ENCODE peak calls at places on chromosomes 2 and 18, in seven cellular contexts. One of them, this sample, is unnamed.

GRCh38 chr2:42368817-42369550 is 8.0 kb upstream of the COX7A2L start:
- DNase-seq in sigmoid colon: no peak
- DNase-seq in activated gamma-delta T cell: no peak
- DNase-seq in type B pancreatic cell: no peak
- DNase-seq in NAMALWA: no peak
- DNase-seq in stimulated activated CD8-positive, alpha-beta memory T cell treated with anti-CD3 and anti-CD28 coated beads, Interleukin-7, amount 100 ng/mL, for 4 hours: no peak
- DNase-seq in ureter: no peak
- DNase-seq in this sample: no peak

GRCh38 chr2:64654063-64654811 is 524 bp upstream of the SERTAD2 start:
- DNase-seq in sigmoid colon: peak
- DNase-seq in activated gamma-delta T cell: peak
- DNase-seq in type B pancreatic cell: peak
- DNase-seq in NAMALWA: peak
- DNase-seq in stimulated activated CD8-positive, alpha-beta memory T cell treated with anti-CD3 and anti-CD28 coated beads, Interleukin-7, amount 100 ng/mL, for 4 hours: peak
- DNase-seq in ureter: peak
- DNase-seq in this sample: peak

GRCh38 chr2:3242747-3243369 is 134.8 kb downstream of the EIPR1 start:
- DNase-seq in sigmoid colon: no peak
- DNase-seq in activated gamma-delta T cell: no peak
- DNase-seq in type B pancreatic cell: no peak
- DNase-seq in NAMALWA: peak
- DNase-seq in stimulated activated CD8-positive, alpha-beta memory T cell treated with anti-CD3 and anti-CD28 coated beads, Interleukin-7, amount 100 ng/mL, for 4 hours: peak
- DNase-seq in ureter: no peak
- DNase-seq in this sample: no peak

GRCh38 chr18:79458131-79458838 is 62.6 kb downstream of the NFATC1 start:
- DNase-seq in sigmoid colon: peak
- DNase-seq in activated gamma-delta T cell: no peak
- DNase-seq in type B pancreatic cell: no peak
- DNase-seq in NAMALWA: no peak
- DNase-seq in stimulated activated CD8-positive, alpha-beta memory T cell treated with anti-CD3 and anti-CD28 coated beads, Interleukin-7, amount 100 ng/mL, for 4 hours: no peak
- DNase-seq in ureter: peak
- DNase-seq in this sample: no peak

GRCh38 chr18:1846640-1847039 is 724.7 kb downstream of the METTL4 start:
- DNase-seq in sigmoid colon: no peak
- DNase-seq in activated gamma-delta T cell: no peak
- DNase-seq in type B pancreatic cell: no peak
- DNase-seq in NAMALWA: no peak
- DNase-seq in stimulated activated CD8-positive, alpha-beta memory T cell treated with anti-CD3 and anti-CD28 coated beads, Interleukin-7, amount 100 ng/mL, for 4 hours: no peak
- DNase-seq in ureter: no peak
- DNase-seq in this sample: no peak

GRCh38 chr2:71544919-71545571 is 91.7 kb downstream of the DYSF start:
- DNase-seq in sigmoid colon: peak
- DNase-seq in activated gamma-delta T cell: no peak
- DNase-seq in type B pancreatic cell: no peak
- DNase-seq in NAMALWA: no peak
- DNase-seq in stimulated activated CD8-positive, alpha-beta memory T cell treated with anti-CD3 and anti-CD28 coated beads, Interleukin-7, amount 100 ng/mL, for 4 hours: no peak
- DNase-seq in ureter: no peak
- DNase-seq in this sample: no peak

GRCh38 chr18:13540783-13541182 is 185.6 kb downstream of the FAM210A start:
- DNase-seq in sigmoid colon: no peak
- DNase-seq in activated gamma-delta T cell: no peak
- DNase-seq in type B pancreatic cell: peak
- DNase-seq in NAMALWA: no peak
- DNase-seq in stimulated activated CD8-positive, alpha-beta memory T cell treated with anti-CD3 and anti-CD28 coated beads, Interleukin-7, amount 100 ng/mL, for 4 hours: peak
- DNase-seq in ureter: peak
- DNase-seq in this sample: peak

GRCh38 chr18:31723998-31724711 is 36.5 kb downstream of the SLC25A52 start:
- DNase-seq in sigmoid colon: peak
- DNase-seq in activated gamma-delta T cell: no peak
- DNase-seq in type B pancreatic cell: no peak
- DNase-seq in NAMALWA: no peak
- DNase-seq in stimulated activated CD8-positive, alpha-beta memory T cell treated with anti-CD3 and anti-CD28 coated beads, Interleukin-7, amount 100 ng/mL, for 4 hours: no peak
- DNase-seq in ureter: no peak
- DNase-seq in this sample: no peak

GRCh38 chr2:19312949-19313348 is 45.5 kb downstream of the OSR1 start:
- DNase-seq in sigmoid colon: no peak
- DNase-seq in activated gamma-delta T cell: no peak
- DNase-seq in type B pancreatic cell: no peak
- DNase-seq in NAMALWA: peak
- DNase-seq in stimulated activated CD8-positive, alpha-beta memory T cell treated with anti-CD3 and anti-CD28 coated beads, Interleukin-7, amount 100 ng/mL, for 4 hours: no peak
- DNase-seq in ureter: no peak
- DNase-seq in this sample: no peak

GRCh38 chr2:180442860-180443644 is 436.0 kb upstream of the CWC22 start:
- DNase-seq in sigmoid colon: no peak
- DNase-seq in activated gamma-delta T cell: no peak
- DNase-seq in type B pancreatic cell: no peak
- DNase-seq in NAMALWA: no peak
- DNase-seq in stimulated activated CD8-positive, alpha-beta memory T cell treated with anti-CD3 and anti-CD28 coated beads, Interleukin-7, amount 100 ng/mL, for 4 hours: no peak
- DNase-seq in ureter: no peak
- DNase-seq in this sample: no peak

GRCh38 chr2:64203131-64204005 is 59.1 kb upstream of the PELI1 start:
- DNase-seq in sigmoid colon: no peak
- DNase-seq in activated gamma-delta T cell: no peak
- DNase-seq in type B pancreatic cell: no peak
- DNase-seq in NAMALWA: no peak
- DNase-seq in stimulated activated CD8-positive, alpha-beta memory T cell treated with anti-CD3 and anti-CD28 coated beads, Interleukin-7, amount 100 ng/mL, for 4 hours: no peak
- DNase-seq in ureter: no peak
- DNase-seq in this sample: no peak

GRCh38 chr2:46669996-46670793 is 190.8 kb downstream of the TMEM247 start:
- DNase-seq in sigmoid colon: no peak
- DNase-seq in activated gamma-delta T cell: no peak
- DNase-seq in type B pancreatic cell: no peak
- DNase-seq in NAMALWA: no peak
- DNase-seq in stimulated activated CD8-positive, alpha-beta memory T cell treated with anti-CD3 and anti-CD28 coated beads, Interleukin-7, amount 100 ng/mL, for 4 hours: no peak
- DNase-seq in ureter: no peak
- DNase-seq in this sample: no peak

GRCh38 chr18:22604986-22605421 is 187.3 kb upstream of the CTAGE1 start:
- DNase-seq in sigmoid colon: no peak
- DNase-seq in activated gamma-delta T cell: no peak
- DNase-seq in type B pancreatic cell: no peak
- DNase-seq in NAMALWA: no peak
- DNase-seq in stimulated activated CD8-positive, alpha-beta memory T cell treated with anti-CD3 and anti-CD28 coated beads, Interleukin-7, amount 100 ng/mL, for 4 hours: no peak
- DNase-seq in ureter: peak
- DNase-seq in this sample: no peak

GRCh38 chr2:53242090-53242489 is 525.5 kb upstream of the CHAC2 start:
- DNase-seq in sigmoid colon: no peak
- DNase-seq in activated gamma-delta T cell: no peak
- DNase-seq in type B pancreatic cell: no peak
- DNase-seq in NAMALWA: no peak
- DNase-seq in stimulated activated CD8-positive, alpha-beta memory T cell treated with anti-CD3 and anti-CD28 coated beads, Interleukin-7, amount 100 ng/mL, for 4 hours: no peak
- DNase-seq in ureter: no peak
- DNase-seq in this sample: no peak

GRCh38 chr2:154470386-154470785 is 228.1 kb upstream of the KCNJ3 start:
- DNase-seq in sigmoid colon: no peak
- DNase-seq in activated gamma-delta T cell: no peak
- DNase-seq in type B pancreatic cell: no peak
- DNase-seq in NAMALWA: no peak
- DNase-seq in stimulated activated CD8-positive, alpha-beta memory T cell treated with anti-CD3 and anti-CD28 coated beads, Interleukin-7, amount 100 ng/mL, for 4 hours: no peak
- DNase-seq in ureter: no peak
- DNase-seq in this sample: no peak

GRCh38 chr2:67612576-67612981 is 215.4 kb downstream of the ETAA1 start:
- DNase-seq in sigmoid colon: no peak
- DNase-seq in activated gamma-delta T cell: no peak
- DNase-seq in type B pancreatic cell: no peak
- DNase-seq in NAMALWA: no peak
- DNase-seq in stimulated activated CD8-positive, alpha-beta memory T cell treated with anti-CD3 and anti-CD28 coated beads, Interleukin-7, amount 100 ng/mL, for 4 hours: no peak
- DNase-seq in ureter: no peak
- DNase-seq in this sample: no peak

GRCh38 chr2:145961846-145962245 is 1441.9 kb upstream of the ZEB2 start:
- DNase-seq in sigmoid colon: no peak
- DNase-seq in activated gamma-delta T cell: no peak
- DNase-seq in type B pancreatic cell: no peak
- DNase-seq in NAMALWA: no peak
- DNase-seq in stimulated activated CD8-positive, alpha-beta memory T cell treated with anti-CD3 and anti-CD28 coated beads, Interleukin-7, amount 100 ng/mL, for 4 hours: no peak
- DNase-seq in ureter: no peak
- DNase-seq in this sample: no peak

GRCh38 chr2:149348291-149348690 is 17.9 kb downstream of the LYPD6 start:
- DNase-seq in sigmoid colon: no peak
- DNase-seq in activated gamma-delta T cell: no peak
- DNase-seq in type B pancreatic cell: no peak
- DNase-seq in NAMALWA: no peak
- DNase-seq in stimulated activated CD8-positive, alpha-beta memory T cell treated with anti-CD3 and anti-CD28 coated beads, Interleukin-7, amount 100 ng/mL, for 4 hours: no peak
- DNase-seq in ureter: no peak
- DNase-seq in this sample: no peak

GRCh38 chr18:31217455-31217854 is 54.8 kb upstream of the DSC1 start:
- DNase-seq in sigmoid colon: no peak
- DNase-seq in activated gamma-delta T cell: no peak
- DNase-seq in type B pancreatic cell: no peak
- DNase-seq in NAMALWA: no peak
- DNase-seq in stimulated activated CD8-positive, alpha-beta memory T cell treated with anti-CD3 and anti-CD28 coated beads, Interleukin-7, amount 100 ng/mL, for 4 hours: no peak
- DNase-seq in ureter: peak
- DNase-seq in this sample: no peak

GRCh38 chr2:113720167-113720566 is 36.3 kb downstream of the SLC35F5 start:
- DNase-seq in sigmoid colon: no peak
- DNase-seq in activated gamma-delta T cell: no peak
- DNase-seq in type B pancreatic cell: no peak
- DNase-seq in NAMALWA: peak
- DNase-seq in stimulated activated CD8-positive, alpha-beta memory T cell treated with anti-CD3 and anti-CD28 coated beads, Interleukin-7, amount 100 ng/mL, for 4 hours: no peak
- DNase-seq in ureter: no peak
- DNase-seq in this sample: no peak

GRCh38 chr18:31977270-31977872 is 34.4 kb upstream of the TRAPPC8 start:
- DNase-seq in sigmoid colon: no peak
- DNase-seq in activated gamma-delta T cell: no peak
- DNase-seq in type B pancreatic cell: no peak
- DNase-seq in NAMALWA: peak
- DNase-seq in stimulated activated CD8-positive, alpha-beta memory T cell treated with anti-CD3 and anti-CD28 coated beads, Interleukin-7, amount 100 ng/mL, for 4 hours: no peak
- DNase-seq in ureter: no peak
- DNase-seq in this sample: no peak

GRCh38 chr2:73920577-73921545 is 5.8 kb upstream of the DGUOK start:
- DNase-seq in sigmoid colon: peak
- DNase-seq in activated gamma-delta T cell: no peak
- DNase-seq in type B pancreatic cell: no peak
- DNase-seq in NAMALWA: peak
- DNase-seq in stimulated activated CD8-positive, alpha-beta memory T cell treated with anti-CD3 and anti-CD28 coated beads, Interleukin-7, amount 100 ng/mL, for 4 hours: no peak
- DNase-seq in ureter: no peak
- DNase-seq in this sample: no peak

GRCh38 chr2:203861197-203861596 is 6.4 kb upstream of the CTLA4 start:
- DNase-seq in sigmoid colon: no peak
- DNase-seq in activated gamma-delta T cell: no peak
- DNase-seq in type B pancreatic cell: no peak
- DNase-seq in NAMALWA: no peak
- DNase-seq in stimulated activated CD8-positive, alpha-beta memory T cell treated with anti-CD3 and anti-CD28 coated beads, Interleukin-7, amount 100 ng/mL, for 4 hours: no peak
- DNase-seq in ureter: no peak
- DNase-seq in this sample: no peak

GRCh38 chr18:54590945-54591344 is at the start of gene DYNAP:
- DNase-seq in sigmoid colon: no peak
- DNase-seq in activated gamma-delta T cell: no peak
- DNase-seq in type B pancreatic cell: no peak
- DNase-seq in NAMALWA: no peak
- DNase-seq in stimulated activated CD8-positive, alpha-beta memory T cell treated with anti-CD3 and anti-CD28 coated beads, Interleukin-7, amount 100 ng/mL, for 4 hours: no peak
- DNase-seq in ureter: no peak
- DNase-seq in this sample: no peak

GRCh38 chr2:205675861-205676516 is 6.3 kb upstream of the NRP2 start:
- DNase-seq in sigmoid colon: no peak
- DNase-seq in activated gamma-delta T cell: no peak
- DNase-seq in type B pancreatic cell: no peak
- DNase-seq in NAMALWA: peak
- DNase-seq in stimulated activated CD8-positive, alpha-beta memory T cell treated with anti-CD3 and anti-CD28 coated beads, Interleukin-7, amount 100 ng/mL, for 4 hours: no peak
- DNase-seq in ureter: no peak
- DNase-seq in this sample: no peak

This sample was measured in osteocyte.